ENCODE peak calls at places on chromosomes 4 and X, in six cellular contexts. C, K, H, Y, U and A are unnamed samples.

GRCh38 chr4:13511101-13511500 is 27.0 kb upstream of the RAB28 start:
- DNase-seq in C (no peak), K (no peak), H (no peak), Y (no peak), U (peak; percentile 23), A (no peak)

GRCh38 chr4:36256398-36256828 is 12.1 kb upstream of the ARAP2 start:
- DNase-seq in C (no peak), K (no peak), H (no peak), Y (no peak), U (no peak), A (no peak)

GRCh38 chrX:397575-397974 is 10.9 kb upstream of the PPP2R3B start:
- DNase-seq in C (no peak), K (peak; percentile 69), H (no peak), Y (no peak), U (peak; percentile 27), A (peak; percentile 85)

GRCh38 chrX:14043209-14043608 is 13.5 kb upstream of the GEMIN8 start:
- DNase-seq in C (no peak), K (no peak), H (no peak), Y (no peak), U (no peak), A (no peak)

GRCh38 chr4:101103381-101104142 is 243.8 kb downstream of the PPP3CA start:
- DNase-seq in C (peak; percentile 35), K (no peak), H (no peak), Y (no peak), U (no peak), A (no peak)

GRCh38 chr4:76377922-76378321 is 43.0 kb downstream of the CCDC158 start:
- DNase-seq in C (peak; percentile 68), K (peak; percentile 65), H (no peak), Y (no peak), U (peak; percentile 31), A (peak; percentile 60)

GRCh38 chr4:24928708-24929107 is 15.9 kb upstream of the CCDC149 start:
- DNase-seq in C (no peak), K (no peak), H (no peak), Y (no peak), U (no peak), A (no peak)

GRCh38 chr4:173167793-173168395 is 717 bp upstream of the GALNT7 start:
- DNase-seq in C (peak; percentile 45), K (peak; percentile 61), H (peak; percentile 59), Y (no peak), U (peak; percentile 35), A (no peak)

GRCh38 chr4:76687730-76688441 is 210.1 kb downstream of the SOWAHB start:
- DNase-seq in C (peak; percentile 60), K (no peak), H (no peak), Y (no peak), U (no peak), A (no peak)

GRCh38 chr4:156784970-156785369 is 186.6 kb downstream of the PDGFC start:
- DNase-seq in C (no peak), K (no peak), H (no peak), Y (no peak), U (no peak), A (no peak)
- TF ChIP-seq CTCF in C (no peak), K (no peak), H (no peak), Y (no peak), U (no peak), A (no peak)

GRCh38 chrX:45986971-45987370 is 558.2 kb downstream of the ZNF674 start:
- DNase-seq in C (no peak), K (peak; percentile 11), H (no peak), Y (no peak), U (peak; percentile 37), A (peak; percentile 19)
- TF ChIP-seq CTCF in C (no peak), K (no peak), H (no peak), Y (no peak), U (no peak), A (no peak)

GRCh38 chrX:110442631-110443030 is 84.0 kb downstream of the RTL9 start:
- DNase-seq in C (peak; percentile 80), K (peak; percentile 28), H (no peak), Y (no peak), U (peak; percentile 36), A (peak; percentile 6)
- TF ChIP-seq CTCF in C (peak; percentile 70), K (peak; percentile 35), H (peak; percentile 43), Y (peak; percentile 29), U (peak; percentile 39), A (peak; percentile 56)

DNA sequence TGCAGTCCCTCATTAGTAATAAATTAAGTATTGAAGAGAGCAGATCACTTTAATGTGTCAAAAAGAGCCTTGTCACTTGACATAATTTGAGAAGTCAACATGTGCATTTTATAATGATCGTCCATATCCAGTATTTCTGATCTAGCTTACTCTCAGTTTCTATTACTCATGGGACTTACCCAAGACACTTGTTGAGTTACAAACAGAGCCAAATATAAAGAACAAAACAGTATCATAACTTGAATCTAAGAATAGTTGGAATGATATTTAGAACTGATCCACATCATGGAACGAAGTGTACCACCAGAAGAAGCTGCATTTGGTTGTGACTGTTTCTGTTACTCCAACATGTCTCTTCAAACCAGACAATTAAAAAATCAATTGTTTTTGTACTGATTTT is 54.6 kb downstream of the SLITRK4 start:
- DNase-seq in C (peak; percentile 63), K (no peak), H (no peak), Y (no peak), U (no peak), A (no peak)
- TF ChIP-seq CTCF in C (no peak), K (no peak), H (no peak), Y (no peak), U (no peak), A (no peak)

GRCh38 chrX:11427082-11428033 is 134.1 kb downstream of the AMELX start:
- DNase-seq in C (peak; percentile 77), K (no peak), H (no peak), Y (no peak), U (peak; percentile 32), A (no peak)
- TF ChIP-seq CTCF in C (peak; percentile 53), K (peak; percentile 46), H (peak; percentile 34), Y (peak; percentile 54), U (peak; percentile 23), A (peak; percentile 64)

DNA sequence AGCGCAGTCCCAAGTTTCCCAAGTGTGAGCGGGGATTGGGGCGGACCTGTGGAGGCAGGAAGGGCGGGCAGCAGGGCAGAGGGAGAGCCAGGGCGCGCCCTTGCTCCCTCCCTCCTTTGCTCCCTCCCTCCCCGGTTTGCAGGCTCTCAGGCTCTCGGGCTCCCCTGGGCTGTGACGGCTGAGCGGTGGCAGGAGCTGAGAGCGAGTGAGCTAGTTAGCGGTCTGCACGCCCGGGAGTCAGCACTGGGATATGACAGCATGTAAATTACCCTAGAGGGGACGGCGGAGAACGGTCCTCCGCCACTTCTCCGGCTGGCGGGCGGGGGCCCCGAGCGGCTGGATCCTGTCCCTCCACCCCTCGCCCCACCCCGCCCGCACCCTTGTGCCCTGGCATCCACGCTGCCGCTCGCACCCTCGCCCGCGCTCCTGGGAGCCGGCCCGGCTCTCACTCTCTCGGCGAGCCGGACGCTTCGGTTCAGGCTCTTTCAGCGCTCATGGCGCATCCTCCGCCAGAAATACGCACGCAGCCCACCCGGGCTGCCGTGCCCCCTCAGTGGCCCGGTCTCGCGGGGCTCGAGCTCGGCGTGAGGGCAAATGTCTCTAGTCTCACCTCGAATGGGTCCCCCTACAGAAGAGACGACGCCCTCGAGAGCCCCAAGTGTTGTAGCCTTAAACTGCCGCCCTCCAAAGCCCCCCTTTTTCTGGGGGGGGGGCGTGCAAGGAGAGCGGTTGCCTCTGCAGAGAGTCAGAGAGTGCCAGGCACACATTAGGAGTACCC is at the start of gene TSC22D3:
- DNase-seq in C (peak; percentile 57), K (peak; percentile 54), H (peak; percentile 19), Y (peak; percentile 1), U (peak; percentile 74), A (peak; percentile 47)
- TF ChIP-seq CTCF in C (no peak), K (peak; percentile 10), H (no peak), Y (peak; percentile 8), U (no peak), A (peak; percentile 22)

DNA sequence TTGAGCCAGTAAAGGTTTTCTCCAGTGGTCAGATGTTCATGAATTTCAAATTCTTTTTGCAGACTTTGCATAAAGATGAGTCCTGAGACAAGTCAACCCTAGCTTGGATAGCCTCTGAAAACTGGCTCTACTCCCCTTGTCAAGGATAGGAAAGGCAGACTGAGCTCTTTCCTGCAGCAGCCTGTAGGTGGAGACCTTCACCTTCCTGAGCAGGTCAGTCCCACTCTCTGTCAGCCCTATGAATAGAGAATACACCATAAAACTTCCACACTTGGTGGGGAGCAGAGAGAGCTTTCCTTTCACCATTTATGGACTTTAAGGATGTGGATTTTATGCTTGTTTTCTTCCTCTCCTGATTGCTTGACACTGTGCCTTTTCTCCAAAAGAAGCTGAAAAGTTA is 41.9 kb downstream of the PCDH19 start:
- DNase-seq in C (peak; percentile 23), K (no peak), H (no peak), Y (no peak), U (peak; percentile 6), A (no peak)
- TF ChIP-seq CTCF in C (peak; percentile 37), K (no peak), H (peak; percentile 55), Y (peak; percentile 37), U (peak; percentile 43), A (peak; percentile 35)

GRCh38 chr4:157572951-157573350 is 352.4 kb downstream of the GRIA2 start:
- DNase-seq in C (no peak), K (no peak), H (no peak), Y (no peak), U (no peak), A (no peak)

GRCh38 chr4:157572291-157572690 is 351.8 kb downstream of the GRIA2 start:
- DNase-seq in C (no peak), K (no peak), H (no peak), Y (no peak), U (no peak), A (no peak)

GRCh38 chr4:157576671-157577070 is 356.1 kb downstream of the GRIA2 start:
- DNase-seq in C (no peak), K (no peak), H (no peak), Y (no peak), U (no peak), A (no peak)

GRCh38 chr4:157575339-157575738 is 354.8 kb downstream of the GRIA2 start:
- DNase-seq in C (no peak), K (no peak), H (no peak), Y (no peak), U (no peak), A (no peak)

GRCh38 chr4:157574606-157575005 is 354.1 kb downstream of the GRIA2 start:
- DNase-seq in C (no peak), K (no peak), H (no peak), Y (no peak), U (no peak), A (no peak)
- TF ChIP-seq CTCF in C (no peak), K (no peak), H (no peak), Y (no peak), U (no peak), A (no peak)